ENCODE peak calls at places on chromosomes 3 and 15, in four cellular contexts. Y is HepG2, M is H1, U is K562. S is an unnamed sample.

GRCh38 chr3:186974824-186975281 is 44.5 kb downstream of the ST6GAL1 start:
- DNase-seq in M (no peak), Y (peak; percentile 84), U (no peak), S (no peak)

GRCh38 chr15:70341566-70341965 is 243.8 kb upstream of the TLE3 start:
- DNase-seq in Y (no peak), M (no peak), U (no peak), S (no peak)

GRCh38 chr3:127418560-127419099 is 130.8 kb upstream of the PRR20G start:
- DNase-seq in U (no peak), M (no peak), Y (no peak), S (no peak)

GRCh38 chr3:141651405-141651804 is 86.7 kb upstream of the RNF7 start:
- DNase-seq in U (no peak), Y (no peak), M (no peak), S (no peak)

GRCh38 chr3:106473576-106474506 is 605.0 kb upstream of the CBLB start:
- DNase-seq in M (no peak), Y (no peak), U (no peak), S (no peak)

GRCh38 chr3:9951962-9952805 is at the start of gene PRRT3:
- DNase-seq in U (peak; percentile 76), M (no peak), Y (no peak), S (no peak)

GRCh38 chr3:71584216-71585061 is 911 bp upstream of the FOXP1 start:
- DNase-seq in Y (peak; percentile 68), U (peak; percentile 49), M (no peak), S (no peak)

GRCh38 chr3:47296562-47297302 is 14.0 kb downstream of the KLHL18 start:
- DNase-seq in Y (no peak), U (no peak), M (no peak), S (no peak)

GRCh38 chr3:162334537-162334936 is 837.9 kb downstream of the OTOL1 start:
- DNase-seq in M (no peak), Y (no peak), U (no peak), S (no peak)

GRCh38 chr3:38088679-38089078 is 48.2 kb downstream of the ACAA1 start:
- DNase-seq in U (no peak), M (no peak), Y (no peak), S (no peak)

GRCh38 chr15:81133782-81134461 is at the start of gene CFAP161:
- DNase-seq in U (no peak), Y (peak; percentile 29), M (peak; percentile 82), S (peak; percentile 42)

GRCh38 chr3:186993940-186994670 is 63.8 kb downstream of the ST6GAL1 start:
- DNase-seq in M (no peak), U (no peak), Y (no peak), S (no peak)

GRCh38 chr15:60214201-60214600 is 183.6 kb downstream of the ANXA2 start:
- DNase-seq in M (no peak), U (no peak), Y (no peak), S (no peak)

GRCh38 chr3:41526995-41527573 is 327.8 kb downstream of the CTNNB1 start:
- DNase-seq in Y (no peak), M (no peak), U (no peak), S (no peak)

GRCh38 chr3:41532976-41533375 is 333.7 kb downstream of the CTNNB1 start:
- DNase-seq in M (no peak), U (no peak), Y (no peak), S (no peak)
- TF ChIP-seq FOSL1 in M (no peak), U (no peak), Y (no peak), S (no peak)

DNA sequence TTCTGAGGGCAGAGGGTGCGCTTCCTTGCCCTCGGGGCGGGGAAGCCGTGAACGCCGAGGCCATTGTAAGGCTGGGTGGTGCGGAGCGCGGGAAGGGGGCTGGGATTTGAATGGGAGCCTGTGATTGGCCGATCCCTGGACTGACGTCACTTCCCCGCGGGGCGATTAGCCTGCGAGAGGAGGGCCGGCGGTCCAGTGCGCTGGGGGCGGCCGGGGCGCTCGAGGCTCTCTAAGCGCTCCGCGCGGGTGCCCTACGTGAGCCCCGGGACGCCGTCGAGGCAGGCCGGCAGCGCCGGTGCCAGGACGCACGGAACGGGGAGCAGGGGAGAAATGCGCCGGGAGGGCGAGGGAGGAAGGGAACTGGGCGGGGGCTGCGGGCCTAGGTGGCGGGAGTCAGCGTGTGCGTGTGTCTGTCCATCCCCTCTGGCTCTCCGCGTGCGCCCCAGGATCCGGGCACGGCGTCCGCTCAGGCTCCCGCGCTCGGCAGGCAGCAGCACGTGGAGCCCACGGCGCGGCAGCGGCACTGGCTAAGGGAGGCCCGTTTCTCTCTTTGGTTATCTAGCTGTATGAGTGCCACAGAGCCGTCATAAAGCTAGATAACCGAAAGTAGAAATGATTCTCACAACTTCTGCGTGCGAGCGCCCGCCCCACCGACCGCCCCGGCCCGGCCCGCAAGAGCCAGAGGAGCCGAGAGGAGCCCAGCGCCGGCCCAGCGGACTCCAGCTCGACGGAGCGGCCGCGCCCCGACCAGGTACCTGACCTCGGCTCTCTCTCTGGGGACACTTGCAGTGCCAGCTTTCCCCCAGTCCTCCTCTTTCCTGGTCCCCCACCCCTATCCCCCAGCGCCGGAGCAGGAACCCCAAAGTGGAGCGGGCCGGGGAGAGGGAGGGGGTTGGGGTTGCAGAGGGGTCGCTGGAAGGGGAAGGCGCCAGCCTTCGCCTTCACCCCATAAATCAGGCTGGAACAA is 33.1 kb upstream of the POLG start:
- DNase-seq in U (peak; percentile 94), M (no peak), Y (no peak), S (no peak)
- TF ChIP-seq EZH2 in U (no peak), M (peak; percentile 33), Y (no peak), S (no peak)

GRCh38 chr3:150825916-150826377 is 63.0 kb upstream of the SIAH2 start:
- DNase-seq in U (no peak), M (no peak), Y (no peak), S (no peak)
- TF ChIP-seq FOSL1 in U (no peak), M (no peak), Y (no peak), S (no peak)

GRCh38 chr3:147356909-147357733 is 49.2 kb downstream of the ZIC4 start:
- DNase-seq in Y (no peak), U (no peak), M (no peak), S (no peak)
- TF ChIP-seq EZH2 in Y (no peak), U (no peak), M (peak; percentile 73), S (no peak)

DNA sequence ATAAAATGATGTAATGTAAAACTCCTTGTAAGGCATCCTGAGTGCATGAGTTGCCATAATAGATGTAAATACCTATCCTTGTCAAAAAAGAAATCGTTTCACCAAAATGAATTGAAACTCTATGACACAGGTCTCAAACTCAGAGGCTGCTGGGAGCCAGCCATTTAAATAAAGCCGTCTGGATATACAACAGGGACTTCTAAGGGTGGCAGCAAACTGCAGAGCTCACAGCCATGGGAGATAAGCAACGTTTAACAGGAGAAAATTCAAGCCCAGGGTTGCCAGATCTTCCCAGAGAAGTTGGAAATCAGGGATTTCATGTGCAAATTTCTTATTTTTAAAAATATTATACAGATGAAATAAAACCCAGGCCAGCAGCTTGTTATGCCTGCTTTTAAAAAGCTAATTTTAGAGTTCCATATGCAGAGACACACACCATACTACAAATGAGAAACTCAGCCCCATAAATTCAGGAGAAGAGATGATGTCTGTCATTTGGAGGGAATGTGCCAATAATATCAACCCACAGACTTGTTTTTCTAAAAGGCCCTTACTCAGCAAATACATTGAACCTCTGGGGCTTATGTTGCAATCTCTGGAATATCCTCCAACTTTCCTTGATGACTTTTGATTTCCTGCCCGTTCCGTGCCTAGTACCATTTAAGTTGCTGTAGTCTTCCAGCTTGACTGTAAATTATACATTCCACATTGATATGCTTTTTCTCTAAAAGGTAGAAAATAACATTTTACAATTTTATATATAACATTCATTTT is 75.6 kb downstream of the AQP9 start:
- DNase-seq in M (no peak), Y (no peak), U (no peak), S (no peak)
- TF ChIP-seq FOSL1 in M (no peak), Y (no peak), U (no peak), S (no peak)

DNA sequence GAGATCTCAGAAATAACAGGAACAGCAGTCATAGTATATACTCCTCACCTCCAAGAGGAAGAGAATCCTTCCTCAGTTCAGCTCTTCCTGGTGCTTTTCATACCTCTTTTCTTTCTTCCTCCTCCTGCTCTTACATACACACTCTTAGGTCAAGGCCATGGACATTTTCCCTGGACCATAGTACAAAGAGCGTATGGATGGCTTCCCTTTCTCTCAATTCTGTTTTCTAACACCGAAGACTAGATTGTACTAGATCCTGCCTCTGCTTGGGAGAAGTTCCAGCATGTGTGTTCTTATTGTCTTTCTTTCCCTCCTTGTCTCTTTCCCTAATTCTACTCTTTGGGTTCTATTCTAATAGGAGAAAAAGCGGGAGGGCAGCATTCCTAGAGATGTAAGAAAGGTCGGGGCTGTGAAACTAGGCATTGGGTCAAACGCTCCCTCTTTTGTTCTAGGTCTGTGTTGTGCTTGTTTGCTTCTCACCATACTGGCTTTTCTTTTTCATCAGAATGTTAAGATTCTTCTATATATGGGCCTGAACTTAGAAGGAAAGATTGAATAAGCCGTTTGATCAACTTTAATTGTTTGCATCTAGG is 77.4 kb downstream of the VPS8 start:
- DNase-seq in U (no peak), Y (no peak), M (no peak), S (no peak)
- TF ChIP-seq EZH2 in U (no peak), Y (no peak), M (no peak), S (no peak)

DNA sequence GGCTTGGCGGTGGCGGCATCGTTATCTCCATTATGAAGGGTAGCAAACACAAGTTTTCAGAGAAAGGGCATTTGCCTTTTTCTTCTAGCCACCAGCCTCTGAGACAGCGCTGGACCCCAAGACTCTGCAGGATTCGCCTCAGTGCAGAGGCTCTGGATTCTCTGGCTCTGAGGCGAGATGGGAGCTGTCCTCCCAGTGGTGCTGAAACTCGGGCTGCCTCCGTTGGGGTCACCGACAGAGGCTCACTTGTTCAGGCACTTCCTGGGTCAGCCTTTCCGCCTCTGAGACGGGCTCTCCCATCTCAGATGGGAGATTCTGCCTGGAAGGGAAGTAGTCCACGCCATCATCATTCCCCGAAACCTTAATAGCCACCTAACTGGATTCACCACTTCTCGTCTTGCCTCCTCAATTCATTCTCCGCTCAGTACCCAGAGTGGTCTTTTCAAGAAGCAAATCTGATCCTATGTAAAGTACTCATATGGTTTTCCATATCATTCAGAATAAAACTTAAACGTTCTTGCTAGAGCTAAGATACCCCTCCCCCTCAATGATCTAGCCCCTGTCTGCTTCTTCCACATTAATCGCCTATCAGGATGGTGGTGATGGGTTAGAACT is 76.9 kb downstream of the RHCG start:
- DNase-seq in U (peak; percentile 62), Y (peak; percentile 18), M (no peak), S (no peak)
- TF ChIP-seq FOSL1 in U (no peak), Y (no peak), M (no peak), S (no peak)